ENCODE peak calls at places on chromosome 4, in nine cellular contexts. A is GM23338, L is neural progenitor cell, Z is mesendoderm, P is stomach, H is PC-3, Y is esophagus muscularis mucosa, S is RWPE2, V is K562. B is an unnamed sample.

GRCh38 chr4:123444298-123444731 is 47.7 kb downstream of the SPRY1 start:
- DNase-seq in A (peak; percentile 82), L (peak; percentile 91), Z (peak; percentile 94), P (no peak), H (no peak), Y (no peak), S (no peak), V (peak; percentile 49), B (peak; percentile 48)

GRCh38 chr4:101972791-101973190 is 182.3 kb downstream of the BANK1 start:
- DNase-seq in A (no peak), L (no peak), Z (no peak), P (no peak), H (no peak), Y (no peak), S (no peak), V (no peak), B (no peak)

GRCh38 chr4:76309939-76310549 is 3.5 kb downstream of the STBD1 start:
- DNase-seq in A (no peak), L (no peak), Z (no peak), P (no peak), H (no peak), Y (no peak), S (no peak), V (no peak), B (no peak)

GRCh38 chr4:139532951-139533350 is 23.1 kb downstream of the SETD7 start:
- DNase-seq in A (no peak), L (no peak), Z (no peak), P (no peak), H (no peak), Y (no peak), S (no peak), V (no peak), B (no peak)

GRCh38 chr4:128332086-128332485 is 44.5 kb upstream of the PGRMC2 start:
- DNase-seq in A (no peak), L (no peak), Z (no peak), P (no peak), H (no peak), Y (no peak), S (no peak), V (no peak), B (no peak)

GRCh38 chr4:107712236-107712635 is 7.8 kb downstream of the PAPSS1 start:
- DNase-seq in A (no peak), L (no peak), Z (no peak), P (no peak), H (peak; percentile 56), Y (no peak), S (no peak), V (no peak), B (no peak)

GRCh38 chr4:153082322-153083301 is 121.6 kb upstream of the TRIM2 start:
- DNase-seq in A (no peak), L (no peak), Z (no peak), P (no peak), H (no peak), Y (no peak), S (no peak), V (no peak), B (no peak)

GRCh38 chr4:4327652-4328121 is 37.6 kb downstream of the ZBTB49 start:
- DNase-seq in A (peak; percentile 91), L (peak; percentile 74), Z (peak; percentile 91), P (no peak), H (peak; percentile 19), Y (no peak), S (peak; percentile 28), V (peak; percentile 81), B (peak; percentile 55)

GRCh38 chr4:119189638-119190037 is 22.9 kb upstream of the USP53 start:
- DNase-seq in A (no peak), L (no peak), Z (no peak), P (no peak), H (no peak), Y (no peak), S (no peak), V (no peak), B (no peak)

GRCh38 chr4:78512357-78512920 is 39.1 kb upstream of the ANXA3 start:
- DNase-seq in A (no peak), L (no peak), Z (no peak), P (peak; percentile 74), H (no peak), Y (no peak), S (no peak), V (no peak), B (no peak)

GRCh38 chr4:176789955-176790354 is 2.8 kb downstream of the VEGFC start:
- DNase-seq in A (peak; percentile 54), L (peak; percentile 46), Z (peak; percentile 51), P (no peak), H (peak; percentile 89), Y (no peak), S (no peak), V (peak; percentile 7), B (peak; percentile 11)

GRCh38 chr4:87103691-87104187 is 116.7 kb downstream of the KLHL8 start:
- DNase-seq in A (no peak), L (no peak), Z (no peak), P (no peak), H (peak; percentile 92), Y (no peak), S (no peak), V (no peak), B (no peak)

GRCh38 chr4:169807934-169808333 is 50.2 kb upstream of the HPF1 start:
- DNase-seq in A (no peak), L (no peak), Z (no peak), P (no peak), H (no peak), Y (no peak), S (no peak), V (no peak), B (no peak)

GRCh38 chr4:22607382-22607781 is 85.4 kb upstream of the GBA3 start:
- DNase-seq in A (peak; percentile 46), L (peak; percentile 32), Z (peak; percentile 56), P (peak; percentile 61), H (peak; percentile 62), Y (no peak), S (no peak), V (no peak), B (peak; percentile 29)

GRCh38 chr4:14262221-14262620 is 634.7 kb upstream of the BOD1L1 start:
- DNase-seq in A (no peak), L (no peak), Z (no peak), P (no peak), H (no peak), Y (no peak), S (no peak), V (no peak), B (no peak)

GRCh38 chr4:173217727-173218126 is 49.1 kb downstream of the GALNT7 start:
- DNase-seq in A (no peak), L (no peak), Z (no peak), P (no peak), H (peak; percentile 76), Y (no peak), S (no peak), V (no peak), B (no peak)

GRCh38 chr4:84159767-84160166 is 339.3 kb downstream of the NKX6-1 start:
- DNase-seq in A (peak; percentile 83), L (peak; percentile 79), Z (peak; percentile 74), P (no peak), H (peak; percentile 45), Y (no peak), S (no peak), V (no peak), B (no peak)

GRCh38 chr4:172169871-172170270 is 356.7 kb downstream of the GALNTL6 start:
- DNase-seq in A (peak; percentile 30), L (no peak), Z (peak; percentile 74), P (no peak), H (no peak), Y (no peak), S (no peak), V (no peak), B (no peak)

GRCh38 chr4:1864076-1865008 is 6.9 kb upstream of the NSD2 start:
- DNase-seq in A (no peak), L (peak; percentile 86), Z (no peak), P (no peak), H (no peak), Y (no peak), S (no peak), V (no peak), B (no peak)
- H3K4me1 ChIP-seq in A (peaks cover under 1% of the 10 kb centered on the region), L (peaks cover 44% of the 10 kb centered on the region), Z (no peaks in the 10 kb centered on the region), P (peaks cover 27% of the 10 kb centered on the region), H (no peaks in the 10 kb centered on the region), Y (peaks cover 8% of the 10 kb centered on the region), S (no peaks in the 10 kb centered on the region), V (peaks cover 19% of the 10 kb centered on the region), B (peaks cover 5% of the 10 kb centered on the region)

GRCh38 chr4:168082379-168082778 is 10.0 kb upstream of the ANXA10 start:
- DNase-seq in A (peak; percentile 35), L (no peak), Z (no peak), P (no peak), H (no peak), Y (no peak), S (no peak), V (no peak), B (no peak)

GRCh38 chr4:168074861-168075260 is 17.5 kb upstream of the ANXA10 start:
- DNase-seq in A (no peak), L (no peak), Z (no peak), P (no peak), H (no peak), Y (no peak), S (no peak), V (no peak), B (no peak)

GRCh38 chr4:168076989-168077725 is 15.2 kb upstream of the ANXA10 start:
- DNase-seq in A (peak; percentile 75), L (peak; percentile 75), Z (peak; percentile 65), P (peak; percentile 75), H (peak; percentile 85), Y (no peak), S (no peak), V (peak; percentile 38), B (no peak)

DNA sequence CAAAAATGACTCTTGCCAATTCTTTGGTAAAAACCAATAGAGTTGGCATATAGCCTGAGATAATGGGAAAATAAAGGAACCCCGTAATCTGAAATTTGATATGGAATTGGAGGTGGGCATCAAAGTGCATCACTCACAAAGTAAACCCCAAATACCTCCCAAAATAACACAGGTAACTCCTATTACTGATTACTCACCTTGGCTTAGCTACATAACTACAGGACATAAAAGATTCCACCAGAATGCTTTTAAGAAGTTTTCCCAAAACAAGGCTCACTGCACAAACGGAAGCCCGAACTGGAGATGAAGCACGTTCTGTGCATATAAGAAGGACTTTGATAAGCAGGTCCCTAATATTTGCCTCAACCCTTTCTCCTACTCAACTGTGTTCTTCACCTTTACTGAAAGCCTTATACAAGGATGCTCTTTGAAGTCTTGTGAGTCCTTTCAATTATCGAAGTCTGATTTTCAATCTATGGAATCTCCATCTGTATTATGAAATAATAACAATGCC is 14.6 kb upstream of the ANXA10 start:
- DNase-seq in A (no peak), L (no peak), Z (no peak), P (no peak), H (peak; percentile 80), Y (no peak), S (no peak), V (no peak), B (no peak)
- H3K4me1 ChIP-seq in A (no peaks in the 10 kb centered on the region), L (no peaks in the 10 kb centered on the region), Z (no peaks in the 10 kb centered on the region), P (no peaks in the 10 kb centered on the region), H (peaks cover 16% of the 10 kb centered on the region), Y (no peaks in the 10 kb centered on the region), S (peaks cover 5% of the 10 kb centered on the region), V (no peaks in the 10 kb centered on the region), B (no peaks in the 10 kb centered on the region)

GRCh38 chr4:6269400-6269650 is 325 bp upstream of the WFS1 start:
- DNase-seq in A (no peak), L (no peak), Z (no peak), P (no peak), H (no peak), Y (no peak), S (no peak), V (no peak), B (no peak)
- H3K4me1 ChIP-seq in A (peaks cover 14% of the 10 kb centered on the region), L (peaks cover 6% of the 10 kb centered on the region), Z (peaks cover 2% of the 10 kb centered on the region), P (peaks cover 49% of the 10 kb centered on the region), H (peaks cover 36% of the 10 kb centered on the region), Y (peaks cover 49% of the 10 kb centered on the region), S (peaks cover 11% of the 10 kb centered on the region), V (no peaks in the 10 kb centered on the region), B (peaks cover 45% of the 10 kb centered on the region)

GRCh38 chr4:7370038-7370437 is 64.7 kb downstream of the PSAPL1 start:
- DNase-seq in A (no peak), L (no peak), Z (no peak), P (no peak), H (no peak), Y (no peak), S (no peak), V (no peak), B (no peak)
- H3K4me1 ChIP-seq in A (no peaks in the 10 kb centered on the region), L (peaks cover 4% of the 10 kb centered on the region), Z (no peaks in the 10 kb centered on the region), P (peaks cover 8% of the 10 kb centered on the region), H (no peaks in the 10 kb centered on the region), Y (peaks cover 35% of the 10 kb centered on the region), S (no peaks in the 10 kb centered on the region), V (no peaks in the 10 kb centered on the region), B (peaks cover 5% of the 10 kb centered on the region)